ENCODE peak calls at places on chromosome 4, in six cellular contexts. V, R, I, Z, A and H are unnamed samples.

GRCh38 chr4:160034501-160034900 is 931.6 kb downstream of the RAPGEF2 start:
- DNase-seq in A (no peak), R (no peak), V (no peak), I (no peak), Z (no peak), H (no peak)

GRCh38 chr4:55554453-55555030 is 7.8 kb upstream of the CLOCK start:
- DNase-seq in V (no peak), I (no peak), A (no peak), Z (no peak), R (no peak), H (no peak)

GRCh38 chr4:113141901-113142346 is 92.5 kb downstream of the ANK2 start:
- DNase-seq in R (no peak), V (no peak), A (no peak), Z (no peak), I (no peak), H (no peak)

GRCh38 chr4:99649778-99650177 is 7.8 kb downstream of the C4orf54 start:
- DNase-seq in V (no peak), A (no peak), R (no peak), Z (no peak), I (no peak), H (no peak)

GRCh38 chr4:8728536-8729407 is 136.2 kb downstream of the CPZ start:
- DNase-seq in V (no peak), A (peak; percentile 77), I (peak; percentile 30), Z (no peak), R (no peak), H (no peak)

GRCh38 chr4:45661893-45662292 is 462.0 kb downstream of the GABRG1 start:
- DNase-seq in I (no peak), V (no peak), Z (no peak), R (no peak), A (no peak), H (no peak)

GRCh38 chr4:77538144-77538543 is 67.5 kb upstream of the CXCL13 start:
- DNase-seq in A (no peak), I (no peak), V (no peak), R (no peak), Z (no peak), H (no peak)

GRCh38 chr4:138953962-138954371 is 61.6 kb upstream of the NOCT start:
- DNase-seq in A (no peak), R (no peak), I (no peak), V (no peak), Z (no peak), H (no peak)

GRCh38 chr4:174631901-174632758 is 109.8 kb upstream of the HPGD start:
- DNase-seq in Z (no peak), R (no peak), V (no peak), I (no peak), A (no peak), H (no peak)

GRCh38 chr4:163161536-163162205 is 5.0 kb downstream of the NAF1 start:
- DNase-seq in V (no peak), I (no peak), Z (no peak), A (no peak), R (no peak), H (peak; percentile 24)

DNA sequence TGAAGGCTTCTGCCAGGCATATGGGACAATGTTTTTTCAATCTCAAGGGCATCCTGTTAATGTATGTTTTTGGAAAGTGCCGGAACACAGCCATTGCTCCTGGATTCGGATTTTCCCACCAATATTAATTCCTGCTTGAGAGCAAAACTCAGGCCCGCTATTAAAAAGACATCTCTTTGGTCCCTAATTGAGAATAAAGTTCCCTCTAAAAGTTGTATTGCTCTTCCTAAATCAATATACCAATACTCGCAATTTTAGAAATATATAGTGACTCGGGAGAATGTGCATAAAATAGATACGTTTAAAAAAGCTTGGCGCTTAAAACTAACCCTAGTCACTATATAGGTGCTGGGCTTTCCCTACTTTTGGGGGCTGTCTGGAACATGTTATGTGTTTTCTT is 15.5 kb upstream of the PITX2 start:
- DNase-seq in R (no peak), A (no peak), V (no peak), Z (no peak), I (no peak), H (no peak)
- H3K27me3 ChIP-seq in R (no peaks in the 10 kb centered on the region), A (peaks cover 97% of the 10 kb centered on the region), V (peaks cover 16% of the 10 kb centered on the region), Z (peaks cover 70% of the 10 kb centered on the region), I (peaks cover 88% of the 10 kb centered on the region), H (peaks cover 96% of the 10 kb centered on the region)

DNA sequence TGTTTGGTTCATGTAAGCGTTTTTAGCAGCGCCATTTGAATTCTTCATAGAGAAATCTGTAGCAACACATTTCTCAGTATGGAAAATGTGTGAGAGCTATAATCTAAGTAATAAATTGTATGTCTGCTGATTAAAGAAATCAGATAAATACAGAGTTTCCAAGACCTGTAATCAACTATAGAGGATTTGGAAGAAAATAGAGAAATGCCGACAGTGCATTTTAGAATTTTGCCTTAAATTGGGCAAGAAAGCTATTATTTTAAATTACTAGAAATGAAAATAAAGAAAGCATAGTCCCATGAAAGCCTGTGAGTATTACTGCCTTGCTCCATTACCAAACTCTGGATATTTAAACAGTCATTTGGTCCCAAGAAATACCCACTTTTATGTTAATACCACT is 2.7 kb downstream of the RUFY3 start:
- DNase-seq in V (no peak), Z (no peak), I (no peak), A (no peak), R (no peak), H (no peak)
- H3K4me3 ChIP-seq in V (peak overlapping the region; percentile 1), Z (no peak overlapping the region), I (no peak overlapping the region), A (no peak overlapping the region), R (no peak overlapping the region), H (peak overlapping the region; percentile 68)

GRCh38 chr4:179692251-179692650 is 2250.0 kb upstream of the AGA start:
- DNase-seq in Z (no peak), V (no peak), R (no peak), I (no peak), A (no peak), H (no peak)
- H3K27me3 ChIP-seq in Z (no peaks in the 10 kb centered on the region), V (no peaks in the 10 kb centered on the region), R (no peaks in the 10 kb centered on the region), I (no peaks in the 10 kb centered on the region), A (no peaks in the 10 kb centered on the region), H (no peaks in the 10 kb centered on the region)

GRCh38 chr4:73871911-73872310 is 2.7 kb downstream of the CXCL1 start:
- DNase-seq in V (no peak), Z (no peak), I (no peak), R (no peak), A (no peak), H (no peak)
- H3K4me3 ChIP-seq in V (no peak overlapping the region), Z (no peak overlapping the region), I (no peak overlapping the region), R (no peak overlapping the region), A (no peak overlapping the region), H (no peak overlapping the region)

GRCh38 chr4:133151301-133151680 is 2.2 kb downstream of the PCDH10 start:
- DNase-seq in I (peak; percentile 80), A (no peak), Z (no peak), V (no peak), R (peak; percentile 25), H (peak; percentile 81)
- H3K27me3 ChIP-seq in I (peaks cover 6% of the 10 kb centered on the region), A (peaks cover 81% of the 10 kb centered on the region), Z (peaks cover 12% of the 10 kb centered on the region), V (no peaks in the 10 kb centered on the region), R (no peaks in the 10 kb centered on the region), H (no peaks in the 10 kb centered on the region)

GRCh38 chr4:81215936-81216335 is 914 bp upstream of the PRKG2 start:
- DNase-seq in A (no peak), R (no peak), I (no peak), Z (no peak), V (no peak), H (no peak)

GRCh38 chr4:81215219-81215892 is at the start of gene PRKG2:
- DNase-seq in I (peak; percentile 72), A (peak; percentile 80), Z (no peak), R (no peak), V (no peak), H (peak; percentile 50)

GRCh38 chr4:81213671-81214070 is 1.4 kb downstream of the PRKG2 start:
- DNase-seq in I (no peak), Z (no peak), R (no peak), V (no peak), A (no peak), H (no peak)

GRCh38 chr4:81214144-81214517 is 891 bp downstream of the PRKG2 start:
- DNase-seq in A (no peak), V (no peak), R (no peak), Z (no peak), I (no peak), H (no peak)

GRCh38 chr4:81214518-81215218 is 354 bp downstream of the PRKG2 start:
- DNase-seq in I (peak; percentile 77), A (no peak), Z (no peak), V (no peak), R (no peak), H (no peak)
- H3K4me3 ChIP-seq in I (peak overlapping the region; percentile 76), A (peak overlapping the region; percentile 60), Z (no peak overlapping the region), V (peak overlapping the region; percentile 37), R (peak overlapping the region; percentile 23), H (peak overlapping the region; percentile 66)

DNA sequence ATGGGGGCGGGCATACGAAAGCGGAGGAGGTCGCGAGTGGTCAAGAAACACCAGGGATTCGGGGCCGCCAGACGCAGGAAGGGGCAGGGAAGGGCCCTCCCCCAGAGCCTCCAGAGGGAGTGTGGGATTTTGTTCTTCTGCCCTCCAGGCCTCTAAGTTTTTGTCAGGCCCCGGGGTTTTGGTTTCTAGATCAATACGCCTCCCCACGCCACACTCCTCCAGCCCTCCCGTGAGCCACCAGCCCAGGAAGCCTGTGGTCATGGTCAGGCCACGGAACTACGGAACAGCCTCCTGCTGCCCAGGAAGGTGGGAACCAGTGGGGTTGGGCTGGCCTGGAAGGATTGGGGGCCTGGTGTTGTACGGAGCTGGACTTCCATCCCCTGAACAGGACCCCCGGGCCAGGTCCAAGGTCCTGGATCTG is 38.4 kb downstream of the CPLX1 start:
- DNase-seq in V (peak; percentile 12), Z (no peak), A (no peak), R (no peak), I (peak; percentile 47), H (no peak)
- H3K27me3 ChIP-seq in V (no peaks in the 10 kb centered on the region), Z (peaks cover 17% of the 10 kb centered on the region), A (peaks cover 66% of the 10 kb centered on the region), R (no peaks in the 10 kb centered on the region), I (peaks cover 53% of the 10 kb centered on the region), H (peaks cover 46% of the 10 kb centered on the region)

DNA sequence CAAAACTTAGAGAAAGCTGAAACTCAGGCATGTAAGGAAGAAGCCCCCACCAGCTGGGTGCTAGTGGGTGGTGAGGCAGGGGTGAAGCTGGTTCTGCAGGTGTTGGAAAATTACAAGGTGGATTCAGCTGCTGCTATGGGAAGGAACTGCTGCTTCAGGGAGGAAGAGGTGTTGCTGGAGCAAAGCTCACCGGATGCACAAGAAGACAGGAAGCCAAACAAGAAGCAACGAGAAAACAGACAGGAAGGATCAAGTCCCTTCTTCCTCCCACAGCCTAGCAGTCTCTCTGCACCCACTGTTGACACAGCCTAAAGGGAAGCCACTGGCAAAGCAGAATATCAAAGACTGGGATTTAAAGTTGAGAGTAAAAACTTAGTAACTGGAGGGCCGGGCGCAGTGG is 100.2 kb upstream of the JADE1 start:
- DNase-seq in R (no peak), A (no peak), V (no peak), Z (no peak), I (peak; percentile 45), H (no peak)
- H3K4me3 ChIP-seq in R (no peak overlapping the region), A (no peak overlapping the region), V (no peak overlapping the region), Z (no peak overlapping the region), I (no peak overlapping the region), H (no peak overlapping the region)